ENCODE peak calls at places on chromosomes 11 and 22, in four cellular contexts. G, A, J and U are unnamed samples.

GRCh38 chr22:41951898-41952474 is at the start of gene SMIM45:
- DNase-seq in G (no peak), A (no peak), J (no peak), U (no peak)

GRCh38 chr11:8699903-8700302 is 17.3 kb downstream of the RPL27A start:
- DNase-seq in G (no peak), A (no peak), J (no peak), U (no peak)

GRCh38 chr11:2525166-2525861 is 80.5 kb downstream of the KCNQ1 start:
- DNase-seq in G (peak; percentile 35), A (no peak), J (no peak), U (no peak)

GRCh38 chr11:125064070-125064469 is 965 bp downstream of the SLC37A2 start:
- DNase-seq in G (no peak), A (no peak), J (no peak), U (no peak)

GRCh38 chr11:92707173-92707619 is 262.3 kb upstream of the MTNR1B start:
- DNase-seq in G (no peak), A (peak; percentile 93), J (no peak), U (no peak)

GRCh38 chr11:17743808-17744119 is 9.2 kb downstream of the KCNC1 start:
- DNase-seq in G (no peak), A (no peak), J (no peak), U (no peak)

GRCh38 chr11:62574363-62575057 is 819 bp upstream of the EEF1G start:
- DNase-seq in G (peak; percentile 61), A (no peak), J (no peak), U (no peak)

GRCh38 chr22:46273432-46274148 is 5.8 kb downstream of the TTC38 start:
- DNase-seq in G (no peak), A (no peak), J (no peak), U (no peak)

GRCh38 chr22:37618674-37619073 is 10.0 kb downstream of the GGA1 start:
- DNase-seq in G (no peak), A (no peak), J (no peak), U (no peak)

GRCh38 chr11:69209936-69210659 is 54.4 kb downstream of the SMIM38 start:
- DNase-seq in G (no peak), A (no peak), J (no peak), U (peak; percentile 67)

GRCh38 chr11:10441021-10441523 is 14.0 kb upstream of the AMPD3 start:
- DNase-seq in G (no peak), A (no peak), J (no peak), U (no peak)

GRCh38 chr11:45777127-45777969 is 27.6 kb upstream of the SLC35C1 start:
- DNase-seq in G (peak; percentile 44), A (no peak), J (no peak), U (no peak)

GRCh38 chr11:68020575-68020974 is 9.9 kb upstream of the NDUFS8 start:
- DNase-seq in G (no peak), A (no peak), J (no peak), U (no peak)

GRCh38 chr11:35539781-35540281 is 14.4 kb upstream of the PAMR1 start:
- DNase-seq in G (no peak), A (no peak), J (no peak), U (no peak)

GRCh38 chr22:48242461-48242864 is 1480.0 kb downstream of the TBC1D22A start:
- DNase-seq in G (peak; percentile 14), A (no peak), J (no peak), U (no peak)

GRCh38 chr11:95337175-95337957 is 106.4 kb upstream of the SESN3 start:
- DNase-seq in G (no peak), A (no peak), J (no peak), U (peak; percentile 66)

GRCh38 chr22:47307326-47307725 is 544.9 kb downstream of the TBC1D22A start:
- DNase-seq in G (no peak), A (no peak), J (no peak), U (no peak)

GRCh38 chr11:111631666-111632039 is 29.4 kb downstream of the SIK2 start:
- DNase-seq in G (no peak), A (no peak), J (no peak), U (no peak)

GRCh38 chr11:93131709-93132108 is 66.1 kb downstream of the SLC36A4 start:
- DNase-seq in G (no peak), A (no peak), J (no peak), U (no peak)

GRCh38 chr11:88179966-88180629 is 4.9 kb upstream of the RAB38 start:
- DNase-seq in G (no peak), A (no peak), J (no peak), U (no peak)

GRCh38 chr22:50599816-50600454 is 658 bp upstream of the MAPK8IP2 start:
- DNase-seq in G (no peak), A (no peak), J (peak; percentile 48), U (no peak)

GRCh38 chr11:65060913-65061408 is 2.6 kb upstream of the NAALADL1 start:
- DNase-seq in G (no peak), A (no peak), J (peak; percentile 5), U (no peak)

GRCh38 chr11:134499990-134500389 is 87.9 kb upstream of the B3GAT1 start:
- DNase-seq in G (no peak), A (no peak), J (no peak), U (no peak)

GRCh38 chr11:88555018-88555828 is 217.7 kb upstream of the CTSC start:
- DNase-seq in G (no peak), A (no peak), J (no peak), U (no peak)

GRCh38 chr22:27581688-27582087 is 219.9 kb downstream of the MN1 start:
- DNase-seq in G (no peak), A (no peak), J (no peak), U (no peak)

GRCh38 chr11:86799680-86800075 is 664 bp upstream of the PRSS23 start:
- DNase-seq in G (no peak), A (no peak), J (no peak), U (no peak)

GRCh38 chr11:3086671-3087150 is 29.5 kb upstream of the CARS1 start:
- DNase-seq in G (no peak), A (no peak), J (no peak), U (no peak)

GRCh38 chr22:32175751-32176644 is 16.9 kb upstream of the C22orf42 start:
- DNase-seq in G (no peak), A (no peak), J (no peak), U (no peak)

GRCh38 chr22:37818397-37819099 is 4.6 kb upstream of the GALR3 start:
- DNase-seq in G (no peak), A (no peak), J (peak; percentile 35), U (no peak)